ENCODE peak calls at places on chromosome 15, in four cellular contexts. V is fibroblast of lung, R is GM23338, L is HepG2. F is an unnamed sample. For H3K4me1 and H3K79me2, the result is how much of the 10 kb centered on the place peaks cover.

GRCh38 chr15:34076785-34077184 is 24.9 kb downstream of the EMC7 start:
- DNase-seq in V (no peak), R (no peak), L (no peak), F (no peak)

GRCh38 chr15:65918357-65918920 is 49.1 kb downstream of the RAB11A start:
- DNase-seq in V (no peak), R (no peak), L (no peak), F (no peak)

GRCh38 chr15:55499158-55499557 is 8.9 kb downstream of the DNAAF4 start:
- DNase-seq in V (no peak), R (peak), L (no peak), F (no peak)

GRCh38 chr15:56996093-56996492 is 77.6 kb downstream of the TCF12 start:
- DNase-seq in V (peak), R (no peak), L (no peak), F (no peak)

GRCh38 chr15:70504305-70504951 is 258.9 kb downstream of the UACA start:
- DNase-seq in V (peak), R (no peak), L (no peak), F (no peak)

GRCh38 chr15:98946301-98947255 is 61.0 kb downstream of the PGPEP1L start:
- DNase-seq in V (no peak), R (no peak), L (no peak), F (no peak)

GRCh38 chr15:73002509-73002908 is 49.8 kb upstream of the NEO1 start:
- DNase-seq in V (peak), R (no peak), L (no peak), F (no peak)

GRCh38 chr15:22945071-22945470 is 35.1 kb downstream of the CYFIP1 start:
- DNase-seq in V (no peak), R (no peak), L (no peak), F (no peak)

GRCh38 chr15:70494861-70495571 is 268.3 kb downstream of the UACA start:
- DNase-seq in V (peak), R (no peak), L (peak), F (peak)

GRCh38 chr15:37576952-37577351 is 357.5 kb upstream of the TMCO5A start:
- DNase-seq in V (no peak), R (no peak), L (no peak), F (no peak)

GRCh38 chr15:41291065-41291631 is 41.2 kb downstream of the OIP5 start:
- DNase-seq in V (no peak), R (no peak), L (no peak), F (no peak)

GRCh38 chr15:29942548-29942947 is 120.3 kb upstream of the TJP1 start:
- DNase-seq in V (no peak), R (no peak), L (no peak), F (no peak)

GRCh38 chr15:34109775-34110663 is 8.1 kb downstream of the PGBD4 start:
- DNase-seq in V (peak), R (peak), L (peak), F (peak)

DNA sequence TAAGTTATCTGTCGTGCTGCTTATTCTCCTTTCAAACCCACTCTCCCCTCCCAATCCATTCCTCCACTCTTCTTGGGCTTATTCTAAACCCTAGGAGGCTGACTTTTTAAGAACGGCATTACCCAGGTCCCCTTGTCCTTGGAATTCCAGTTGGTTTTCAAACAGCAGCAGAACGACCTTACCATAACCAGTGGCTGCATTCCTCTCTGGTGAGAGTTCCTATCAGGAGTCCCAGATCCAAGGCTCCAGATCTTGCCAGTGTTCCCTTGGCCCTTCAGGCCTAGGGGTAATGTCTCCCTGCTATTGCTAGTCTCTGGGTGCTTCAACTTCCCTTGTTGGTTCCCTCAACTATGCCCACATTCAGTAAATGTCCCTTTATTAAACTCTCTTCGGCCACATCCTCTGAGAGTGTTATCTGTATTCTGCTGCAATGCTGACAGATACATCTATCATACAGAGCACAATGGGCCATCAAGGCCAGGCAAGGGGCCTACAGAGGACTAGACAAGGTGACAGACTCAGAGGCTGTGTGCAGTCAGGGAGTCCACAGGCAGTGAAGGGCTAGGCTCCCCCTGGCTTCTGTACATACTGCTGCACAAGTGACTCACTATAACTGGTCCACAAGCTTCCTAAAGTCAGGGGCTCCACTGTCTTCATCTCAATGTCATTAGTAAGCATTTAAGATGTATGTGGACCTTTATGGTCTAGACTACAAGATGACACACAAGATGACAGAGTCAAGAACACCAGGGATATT is 10.1 kb downstream of the LYSMD2 start:
- DNase-seq in V (peak), R (peak), L (peak), F (no peak)
- H3K4me1 ChIP-seq in V (under half), R (under half), L (under half), F (under half)

DNA sequence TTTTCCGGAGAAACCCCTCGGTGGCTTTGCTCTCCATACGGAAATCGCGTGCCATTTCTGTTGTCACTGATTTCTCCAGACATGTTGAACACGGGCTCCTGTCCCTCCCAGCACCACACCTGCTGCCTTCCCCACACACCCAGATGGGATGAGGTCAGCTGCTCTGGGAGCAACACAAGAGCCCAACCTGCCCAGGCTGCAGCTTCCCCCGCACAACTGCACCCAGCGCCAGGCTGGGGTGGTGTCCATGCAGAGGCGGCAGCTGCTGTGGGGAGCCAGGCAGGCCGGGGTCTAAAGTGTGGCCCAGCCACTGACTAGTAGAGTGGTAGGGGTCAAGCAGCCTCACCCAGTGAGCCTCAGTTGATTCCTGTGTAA is 92.1 kb upstream of the ALDH1A3 start:
- DNase-seq in V (no peak), R (no peak), L (no peak), F (no peak)
- H3K79me2 ChIP-seq in V (under half), R (under half), L (under half), F (under half)

DNA sequence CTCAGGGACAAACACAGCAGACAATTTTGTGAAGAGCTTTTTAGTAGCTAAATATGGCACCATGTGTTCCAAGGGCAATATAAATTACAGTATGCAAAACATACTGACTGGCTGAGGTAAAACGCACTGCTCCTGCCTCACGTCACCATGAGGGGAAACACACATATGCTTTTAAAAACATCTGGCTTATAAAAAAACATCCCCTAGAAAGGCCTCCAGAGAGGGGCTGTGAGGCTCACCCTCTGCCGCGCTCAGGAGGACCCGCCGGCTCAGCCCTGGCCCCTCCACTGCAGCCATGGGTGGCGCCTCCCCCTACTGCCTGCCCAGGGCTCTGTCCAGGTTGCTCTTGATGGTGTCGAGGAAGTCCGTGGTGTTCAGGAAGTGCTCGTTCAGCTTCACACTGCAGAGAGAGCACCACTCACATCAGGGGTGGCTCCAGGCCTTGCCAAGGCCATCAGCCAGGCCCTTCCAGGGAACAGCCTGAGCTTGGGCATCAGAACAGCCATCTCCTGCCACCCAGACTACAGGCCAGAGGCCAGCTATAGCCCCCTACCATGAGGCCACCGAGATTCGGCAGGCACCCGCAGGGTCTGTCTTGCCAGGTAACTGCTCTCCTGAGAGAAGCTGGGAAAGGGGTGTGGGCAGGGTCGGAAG is 18.2 kb downstream of the IDH2 start:
- DNase-seq in V (no peak), R (no peak), L (no peak), F (no peak)
- H3K27ac ChIP-seq in V (no peak), R (no peak), L (no peak), F (no peak)

GRCh38 chr15:76134537-76134936 is 74.8 kb downstream of the TMEM266 start:
- DNase-seq in V (no peak), R (no peak), L (no peak), F (no peak)

GRCh38 chr15:76139368-76140068 is 79.7 kb downstream of the TMEM266 start:
- DNase-seq in V (peak), R (peak), L (peak), F (peak)

GRCh38 chr15:76140069-76140454 is 80.3 kb downstream of the TMEM266 start:
- DNase-seq in V (no peak), R (peak), L (no peak), F (no peak)

GRCh38 chr15:76138436-76138835 is 78.7 kb downstream of the TMEM266 start:
- DNase-seq in V (no peak), R (peak), L (no peak), F (no peak)

DNA sequence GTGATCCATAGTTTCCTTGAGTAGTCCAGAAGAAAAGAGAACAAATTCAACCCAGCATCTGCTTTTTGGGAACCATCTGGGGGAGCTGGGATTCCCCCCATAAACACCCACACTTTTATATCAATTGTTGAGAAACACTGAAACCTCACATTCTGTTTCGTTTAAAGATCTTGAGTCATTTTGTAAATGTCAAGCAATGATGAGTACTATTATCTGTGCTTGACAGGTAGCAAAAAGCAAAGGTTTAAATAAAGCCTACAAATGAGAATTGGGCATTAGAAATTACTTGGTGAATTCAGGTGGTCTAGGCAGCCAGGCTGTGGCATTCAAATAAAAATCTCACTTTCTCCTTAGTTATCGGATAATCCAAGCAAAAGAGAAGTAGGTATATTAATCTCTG is 75.7 kb downstream of the TMEM266 start:
- DNase-seq in V (no peak), R (no peak), L (no peak), F (no peak)
- H3K4me1 ChIP-seq in V (under half), R (under half), L (under half), F (under half)

DNA sequence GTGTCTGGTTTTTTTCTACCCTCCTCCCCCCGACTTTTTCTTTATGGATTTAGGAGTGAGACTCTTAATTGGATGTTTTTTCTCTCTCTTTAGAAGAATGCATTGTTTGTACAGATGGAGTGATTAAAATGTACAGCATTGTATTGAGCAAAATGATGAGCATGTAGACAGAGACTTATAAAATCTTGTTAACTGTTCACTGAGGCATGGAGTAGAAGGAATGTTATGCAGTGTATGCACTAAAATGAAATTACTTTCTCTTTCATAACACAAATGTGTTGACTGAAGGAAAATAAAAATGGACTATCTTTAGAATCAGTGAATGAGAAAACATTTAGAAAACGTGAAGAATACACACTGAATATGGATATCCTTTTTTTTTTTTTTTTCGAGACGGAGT is 39.8 kb downstream of the ZFAND6 start:
- DNase-seq in V (no peak), R (no peak), L (no peak), F (no peak)
- H3K79me2 ChIP-seq in V (under half), R (half or more), L (under half), F (half or more)

DNA sequence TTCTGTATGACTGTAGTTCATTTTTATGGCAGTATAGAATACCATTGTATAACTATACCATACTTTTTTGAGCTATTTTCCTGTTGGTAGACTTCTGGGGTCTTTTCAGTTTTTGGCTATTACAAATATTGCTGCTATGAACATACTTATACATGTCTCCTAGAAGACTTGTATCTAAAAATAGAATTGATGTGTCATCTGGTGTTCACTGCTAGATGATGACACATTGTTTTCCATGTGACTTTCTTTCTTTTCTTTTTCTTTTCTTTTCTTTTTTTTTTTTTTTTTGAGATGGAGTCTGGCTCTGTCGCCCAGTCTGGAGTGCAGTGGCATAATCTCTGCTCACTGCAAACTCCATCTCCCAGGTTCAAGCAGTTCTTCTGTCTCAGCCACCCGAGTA is 69.8 kb downstream of the SH3GL3 start:
- DNase-seq in V (peak), R (no peak), L (no peak), F (no peak)
- H3K27ac ChIP-seq in V (no peak), R (no peak), L (no peak), F (no peak)

GRCh38 chr15:60119101-60119500 is 115.0 kb downstream of the FOXB1 start:
- DNase-seq in V (no peak), R (no peak), L (no peak), F (no peak)

GRCh38 chr15:60124460-60125070 is 120.5 kb downstream of the FOXB1 start:
- DNase-seq in V (no peak), R (no peak), L (no peak), F (no peak)

GRCh38 chr15:60122691-60123090 is 118.6 kb downstream of the FOXB1 start:
- DNase-seq in V (no peak), R (no peak), L (no peak), F (no peak)

GRCh38 chr15:60120100-60120499 is 116.0 kb downstream of the FOXB1 start:
- DNase-seq in V (no peak), R (peak), L (no peak), F (no peak)

GRCh38 chr15:60121845-60122244 is 117.7 kb downstream of the FOXB1 start:
- DNase-seq in V (no peak), R (no peak), L (no peak), F (no peak)
- H3K4me1 ChIP-seq in V (under half), R (half or more), L (under half), F (under half)

GRCh38 chr15:94324835-94325767 is 93.7 kb downstream of the MCTP2 start:
- DNase-seq in V (no peak), R (no peak), L (no peak), F (no peak)
- H3K79me2 ChIP-seq in V (under half), R (under half), L (under half), F (under half)

DNA sequence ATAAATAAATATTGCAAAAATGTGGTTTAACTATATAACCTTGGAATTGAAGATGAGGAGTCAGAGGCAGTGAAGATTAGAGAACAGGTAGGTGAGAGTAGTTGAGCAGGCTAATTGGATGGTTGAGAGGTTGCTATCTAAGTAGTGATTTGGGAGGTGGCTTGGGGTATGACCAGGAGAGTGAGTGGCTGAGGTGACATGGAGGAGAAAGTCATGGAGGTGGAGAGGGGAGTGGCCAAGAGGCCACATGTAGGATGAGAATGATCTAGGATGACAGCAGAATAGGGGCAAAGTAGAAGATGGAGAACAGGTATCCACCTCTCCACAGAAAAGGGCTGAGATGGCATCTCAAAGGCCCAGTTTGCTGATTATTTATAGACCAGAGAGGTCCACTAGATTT is 10.5 kb upstream of the RLBP1 start:
- DNase-seq in V (no peak), R (no peak), L (no peak), F (no peak)
- H3K27ac ChIP-seq in V (no peak), R (no peak), L (no peak), F (no peak)

GRCh38 chr15:93072440-93073394 is 16.3 kb downstream of the RGMA start:
- DNase-seq in V (peak), R (peak), L (peak), F (peak)
- H3K4me1 ChIP-seq in V (under half), R (under half), L (under half), F (under half)

F was measured in hepatocyte.